ENCODE peak calls at places on chromosomes 5 and 9, in four cellular contexts. V is WERI-Rb-1, O is OCI-LY7, N is right atrium auricular region. K is an unnamed sample.

GRCh38 chr9:2181794-2182193 is 166.6 kb downstream of the SMARCA2 start:
- DNase-seq in O (peak; percentile 24), V (peak; percentile 40), N (no peak), K (no peak)

GRCh38 chr5:71809446-71809845 is 90.4 kb downstream of the CARTPT start:
- DNase-seq in N (no peak), V (no peak), O (no peak), K (no peak)

GRCh38 chr9:136858844-136859757 is 7.0 kb downstream of the MAMDC4 start:
- DNase-seq in V (no peak), N (no peak), O (no peak), K (no peak)

GRCh38 chr9:106535439-106535838 is 327.5 kb upstream of the ZNF462 start:
- DNase-seq in N (no peak), O (no peak), V (no peak), K (no peak)

GRCh38 chr9:110143969-110144545 is 63.9 kb downstream of the C9orf152 start:
- DNase-seq in O (peak; percentile 87), N (no peak), V (no peak), K (no peak)

GRCh38 chr5:18281947-18282557 is 647.8 kb downstream of the TAF11L14 start:
- DNase-seq in N (no peak), V (no peak), O (peak; percentile 25), K (peak; percentile 2)

GRCh38 chr5:78467744-78468357 is 107.4 kb downstream of the SCAMP1 start:
- DNase-seq in V (no peak), N (no peak), O (peak; percentile 70), K (peak; percentile 7)

GRCh38 chr9:133353548-133353947 is 2.7 kb downstream of the SURF1 start:
- DNase-seq in V (no peak), N (no peak), O (no peak), K (no peak)

GRCh38 chr9:98046161-98046543 is 10.4 kb upstream of the NANS start:
- DNase-seq in N (no peak), O (no peak), V (no peak), K (no peak)

GRCh38 chr9:134692573-134692860 is 50.9 kb downstream of the COL5A1 start:
- DNase-seq in V (no peak), N (no peak), O (no peak), K (no peak)

GRCh38 chr5:41842777-41843176 is 27.4 kb downstream of the OXCT1 start:
- DNase-seq in N (no peak), V (no peak), O (peak; percentile 20), K (no peak)

GRCh38 chr9:2424564-2425153 is 196.9 kb upstream of the VLDLR start:
- DNase-seq in O (no peak), N (no peak), V (no peak), K (no peak)

GRCh38 chr5:172417983-172418630 is 36.2 kb downstream of the SH3PXD2B start:
- DNase-seq in N (peak; percentile 97), V (no peak), O (no peak), K (no peak)

GRCh38 chr9:83355024-83355444 is 183.2 kb downstream of the FRMD3 start:
- DNase-seq in N (no peak), V (no peak), O (no peak), K (no peak)

GRCh38 chr5:115246361-115246991 is 16.2 kb downstream of the PGGT1B start:
- DNase-seq in V (no peak), N (no peak), O (peak; percentile 61), K (no peak)

GRCh38 chr5:35478856-35479682 is 138.6 kb upstream of the SPEF2 start:
- DNase-seq in V (no peak), O (peak; percentile 41), N (no peak), K (peak; percentile 44)

GRCh38 chr5:144394036-144394435 is 223.4 kb downstream of the KCTD16 start:
- DNase-seq in N (no peak), V (no peak), O (no peak), K (no peak)

GRCh38 chr5:144386315-144386714 is 215.6 kb downstream of the KCTD16 start:
- DNase-seq in N (no peak), O (no peak), V (no peak), K (no peak)

GRCh38 chr5:144391044-144391443 is 220.4 kb downstream of the KCTD16 start:
- DNase-seq in O (no peak), N (no peak), V (no peak), K (no peak)

GRCh38 chr5:144385597-144385996 is 214.9 kb downstream of the KCTD16 start:
- DNase-seq in V (no peak), N (no peak), O (no peak), K (no peak)

GRCh38 chr5:144390133-144390532 is 219.5 kb downstream of the KCTD16 start:
- DNase-seq in N (no peak), O (no peak), V (peak; percentile 14), K (no peak)
- TF ChIP-seq CTCF in N (peak; percentile 47), O (peak; percentile 17), V (peak; percentile 20), K (peak; percentile 69)

DNA sequence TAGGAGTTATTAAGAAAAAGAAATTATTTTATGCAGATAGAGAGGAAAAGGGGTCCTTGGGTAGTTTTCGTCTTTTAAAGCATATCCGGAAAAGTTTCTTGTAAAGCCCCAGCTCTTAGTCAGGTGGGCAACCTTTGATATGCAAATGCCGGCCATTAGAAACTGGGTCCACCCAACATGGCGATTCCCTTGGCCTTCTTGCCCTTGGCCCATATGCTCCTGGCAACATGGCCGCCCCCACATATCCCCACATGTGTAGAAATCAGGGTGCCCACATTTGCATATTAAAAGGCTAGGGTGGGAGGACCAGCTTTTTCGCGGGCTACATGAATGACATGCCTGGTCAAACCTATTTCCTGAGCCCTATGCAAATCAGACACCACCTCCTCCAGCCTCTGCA is 73.3 kb downstream of the FREM1 start:
- DNase-seq in O (no peak), V (no peak), N (no peak), K (no peak)
- H3K4me3 ChIP-seq in O (no peak overlapping the region), V (no peak overlapping the region), N (no peak overlapping the region), K (no peak overlapping the region)

GRCh38 chr5:154995679-154996078 is 17.9 kb upstream of the KIF4B start:
- DNase-seq in O (peak; percentile 13), N (no peak), V (peak; percentile 19), K (no peak)
- TF ChIP-seq CTCF in O (peak; percentile 69), N (no peak), V (peak; percentile 56), K (peak; percentile 16)

GRCh38 chr5:129098488-129099183 is 4.1 kb downstream of the ISOC1 start:
- DNase-seq in O (no peak), V (no peak), N (no peak), K (no peak)
- H3K4me3 ChIP-seq in O (no peak overlapping the region), V (peak overlapping the region; percentile 97), N (peak overlapping the region; percentile 96), K (no peak overlapping the region)

DNA sequence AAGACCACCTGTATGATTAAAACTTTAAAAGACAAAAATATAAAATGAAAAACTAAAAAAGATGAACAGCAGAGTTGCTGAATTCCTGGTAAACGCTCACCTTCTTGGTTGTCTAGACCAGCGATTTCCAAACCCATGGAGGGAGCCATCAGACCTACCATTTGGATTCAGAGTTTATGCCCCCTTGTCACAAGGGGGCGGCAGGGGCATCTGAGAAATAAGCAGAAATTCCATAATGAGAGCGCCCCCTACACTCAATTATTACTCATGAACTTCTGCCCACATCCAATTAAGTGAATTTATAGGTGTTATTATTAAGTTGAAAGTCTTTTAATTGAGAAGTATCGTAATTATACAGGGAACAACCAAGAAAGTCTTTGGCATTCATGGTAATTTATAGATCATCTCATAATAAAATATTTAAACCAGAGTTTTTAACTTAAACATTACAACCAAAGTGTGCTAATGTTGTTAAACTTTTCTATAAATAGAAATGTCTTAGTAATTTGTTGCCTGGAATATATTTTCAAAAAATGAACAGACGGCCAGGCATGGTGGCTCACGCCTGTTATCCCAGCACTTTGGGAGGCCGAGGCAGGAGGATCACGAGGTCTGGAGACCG is 35.2 kb upstream of the SPATA31C2 start:
- DNase-seq in V (peak; percentile 76), N (no peak), O (peak; percentile 82), K (peak; percentile 48)
- TF ChIP-seq CTCF in V (peak; percentile 72), N (peak; percentile 81), O (peak; percentile 100), K (peak; percentile 99)

K was measured in epithelial cell of proximal tubule.